ENCODE peak calls at places on chromosome 6, in eight cellular contexts. One of them, this sample, is unnamed.

GRCh38 chr6:91539451-91539850 is 952.6 kb upstream of the MAP3K7 start:
- DNase-seq in NCI-H146: no peak
- DNase-seq in activated naive CD8-positive, alpha-beta T cell treated with anti-CD3 and anti-CD28 coated beads, Interleukin-2, amount 50 U/mL, for 24 hours: no peak
- DNase-seq in H7: no peak
- DNase-seq in M059J: no peak
- DNase-seq in tibial artery: no peak
- DNase-seq in T-helper 1 cell: no peak
- DNase-seq in head of caudate nucleus: no peak
- DNase-seq in this sample: no peak

GRCh38 chr6:89828988-89829590 is 591 bp upstream of the CASP8AP2 start:
- DNase-seq in NCI-H146: peak; percentile 78
- DNase-seq in activated naive CD8-positive, alpha-beta T cell treated with anti-CD3 and anti-CD28 coated beads, Interleukin-2, amount 50 U/mL, for 24 hours: peak; percentile 9
- DNase-seq in H7: peak; percentile 57
- DNase-seq in M059J: no peak
- DNase-seq in tibial artery: no peak
- DNase-seq in T-helper 1 cell: no peak
- DNase-seq in head of caudate nucleus: no peak
- DNase-seq in this sample: no peak

GRCh38 chr6:134421496-134421895 is 103.6 kb upstream of the SGK1 start:
- DNase-seq in NCI-H146: no peak
- DNase-seq in activated naive CD8-positive, alpha-beta T cell treated with anti-CD3 and anti-CD28 coated beads, Interleukin-2, amount 50 U/mL, for 24 hours: no peak
- DNase-seq in H7: no peak
- DNase-seq in M059J: peak; percentile 65
- DNase-seq in tibial artery: no peak
- DNase-seq in T-helper 1 cell: no peak
- DNase-seq in head of caudate nucleus: no peak
- DNase-seq in this sample: no peak

GRCh38 chr6:30917487-30917886 is 3.4 kb downstream of the VARS2 start:
- DNase-seq in NCI-H146: no peak
- DNase-seq in activated naive CD8-positive, alpha-beta T cell treated with anti-CD3 and anti-CD28 coated beads, Interleukin-2, amount 50 U/mL, for 24 hours: no peak
- DNase-seq in H7: no peak
- DNase-seq in M059J: no peak
- DNase-seq in tibial artery: no peak
- DNase-seq in T-helper 1 cell: no peak
- DNase-seq in head of caudate nucleus: no peak
- DNase-seq in this sample: no peak

GRCh38 chr6:166637001-166637400 is 9.9 kb upstream of the RPS6KA2 start:
- DNase-seq in NCI-H146: no peak
- DNase-seq in activated naive CD8-positive, alpha-beta T cell treated with anti-CD3 and anti-CD28 coated beads, Interleukin-2, amount 50 U/mL, for 24 hours: no peak
- DNase-seq in H7: no peak
- DNase-seq in M059J: no peak
- DNase-seq in tibial artery: no peak
- DNase-seq in T-helper 1 cell: no peak
- DNase-seq in head of caudate nucleus: no peak
- DNase-seq in this sample: no peak

GRCh38 chr6:43671011-43671800 is 16.4 kb downstream of the MRPS18A start:
- DNase-seq in NCI-H146: no peak
- DNase-seq in activated naive CD8-positive, alpha-beta T cell treated with anti-CD3 and anti-CD28 coated beads, Interleukin-2, amount 50 U/mL, for 24 hours: no peak
- DNase-seq in H7: no peak
- DNase-seq in M059J: no peak
- DNase-seq in tibial artery: no peak
- DNase-seq in T-helper 1 cell: no peak
- DNase-seq in head of caudate nucleus: no peak
- DNase-seq in this sample: no peak

GRCh38 chr6:115882174-115882573 is 178.5 kb downstream of the FRK start:
- DNase-seq in NCI-H146: peak; percentile 54
- DNase-seq in activated naive CD8-positive, alpha-beta T cell treated with anti-CD3 and anti-CD28 coated beads, Interleukin-2, amount 50 U/mL, for 24 hours: no peak
- DNase-seq in H7: no peak
- DNase-seq in M059J: peak; percentile 6
- DNase-seq in tibial artery: no peak
- DNase-seq in T-helper 1 cell: no peak
- DNase-seq in head of caudate nucleus: no peak
- DNase-seq in this sample: no peak

GRCh38 chr6:108432792-108433191 is 127.9 kb upstream of the FOXO3 start:
- DNase-seq in NCI-H146: no peak
- DNase-seq in activated naive CD8-positive, alpha-beta T cell treated with anti-CD3 and anti-CD28 coated beads, Interleukin-2, amount 50 U/mL, for 24 hours: no peak
- DNase-seq in H7: no peak
- DNase-seq in M059J: peak; percentile 65
- DNase-seq in tibial artery: no peak
- DNase-seq in T-helper 1 cell: no peak
- DNase-seq in head of caudate nucleus: no peak
- DNase-seq in this sample: no peak

GRCh38 chr6:51301969-51302368 is 483.3 kb downstream of the TFAP2B start:
- DNase-seq in NCI-H146: no peak
- DNase-seq in activated naive CD8-positive, alpha-beta T cell treated with anti-CD3 and anti-CD28 coated beads, Interleukin-2, amount 50 U/mL, for 24 hours: no peak
- DNase-seq in H7: no peak
- DNase-seq in M059J: no peak
- DNase-seq in tibial artery: no peak
- DNase-seq in T-helper 1 cell: no peak
- DNase-seq in head of caudate nucleus: peak; percentile 55
- DNase-seq in this sample: no peak

GRCh38 chr6:52361347-52361944 is 505 bp upstream of the PAQR8 start:
- DNase-seq in NCI-H146: no peak
- DNase-seq in activated naive CD8-positive, alpha-beta T cell treated with anti-CD3 and anti-CD28 coated beads, Interleukin-2, amount 50 U/mL, for 24 hours: peak; percentile 17
- DNase-seq in H7: peak; percentile 30
- DNase-seq in M059J: peak; percentile 32
- DNase-seq in tibial artery: peak; percentile 65
- DNase-seq in T-helper 1 cell: no peak
- DNase-seq in head of caudate nucleus: peak; percentile 34
- DNase-seq in this sample: no peak

GRCh38 chr6:115896538-115897129 is 164.1 kb downstream of the FRK start:
- DNase-seq in NCI-H146: peak; percentile 48
- DNase-seq in activated naive CD8-positive, alpha-beta T cell treated with anti-CD3 and anti-CD28 coated beads, Interleukin-2, amount 50 U/mL, for 24 hours: no peak
- DNase-seq in H7: peak; percentile 26
- DNase-seq in M059J: peak; percentile 24
- DNase-seq in tibial artery: no peak
- DNase-seq in T-helper 1 cell: peak; percentile 3
- DNase-seq in head of caudate nucleus: peak; percentile 58
- DNase-seq in this sample: peak; percentile 55

GRCh38 chr6:29749668-29750067 is 26.4 kb downstream of the HLA-F start:
- DNase-seq in NCI-H146: no peak
- DNase-seq in activated naive CD8-positive, alpha-beta T cell treated with anti-CD3 and anti-CD28 coated beads, Interleukin-2, amount 50 U/mL, for 24 hours: no peak
- DNase-seq in H7: no peak
- DNase-seq in M059J: no peak
- DNase-seq in tibial artery: no peak
- DNase-seq in T-helper 1 cell: no peak
- DNase-seq in head of caudate nucleus: no peak
- DNase-seq in this sample: no peak

GRCh38 chr6:23218751-23219150 is 649.4 kb downstream of the HDGFL1 start:
- DNase-seq in NCI-H146: peak; percentile 97
- DNase-seq in activated naive CD8-positive, alpha-beta T cell treated with anti-CD3 and anti-CD28 coated beads, Interleukin-2, amount 50 U/mL, for 24 hours: no peak
- DNase-seq in H7: peak; percentile 24
- DNase-seq in M059J: no peak
- DNase-seq in tibial artery: no peak
- DNase-seq in T-helper 1 cell: no peak
- DNase-seq in head of caudate nucleus: peak; percentile 18
- DNase-seq in this sample: peak; percentile 65

GRCh38 chr6:684831-685636 is 7.9 kb downstream of the EXOC2 start:
- DNase-seq in NCI-H146: no peak
- DNase-seq in activated naive CD8-positive, alpha-beta T cell treated with anti-CD3 and anti-CD28 coated beads, Interleukin-2, amount 50 U/mL, for 24 hours: peak; percentile 5
- DNase-seq in H7: no peak
- DNase-seq in M059J: peak; percentile 67
- DNase-seq in tibial artery: no peak
- DNase-seq in T-helper 1 cell: peak; percentile 73
- DNase-seq in head of caudate nucleus: no peak
- DNase-seq in this sample: no peak

GRCh38 chr6:15952231-15953151 is 176.4 kb upstream of the MYLIP start:
- DNase-seq in NCI-H146: no peak
- DNase-seq in activated naive CD8-positive, alpha-beta T cell treated with anti-CD3 and anti-CD28 coated beads, Interleukin-2, amount 50 U/mL, for 24 hours: no peak
- DNase-seq in H7: no peak
- DNase-seq in M059J: no peak
- DNase-seq in tibial artery: no peak
- DNase-seq in T-helper 1 cell: no peak
- DNase-seq in head of caudate nucleus: no peak
- DNase-seq in this sample: peak; percentile 12

GRCh38 chr6:132811276-132811675 is 3.1 kb upstream of the RPS12 start:
- DNase-seq in NCI-H146: no peak
- DNase-seq in activated naive CD8-positive, alpha-beta T cell treated with anti-CD3 and anti-CD28 coated beads, Interleukin-2, amount 50 U/mL, for 24 hours: no peak
- DNase-seq in H7: no peak
- DNase-seq in M059J: peak; percentile 65
- DNase-seq in tibial artery: no peak
- DNase-seq in T-helper 1 cell: no peak
- DNase-seq in head of caudate nucleus: no peak
- DNase-seq in this sample: no peak

GRCh38 chr6:139762587-139763031 is 388.2 kb upstream of the CITED2 start:
- DNase-seq in NCI-H146: no peak
- DNase-seq in activated naive CD8-positive, alpha-beta T cell treated with anti-CD3 and anti-CD28 coated beads, Interleukin-2, amount 50 U/mL, for 24 hours: no peak
- DNase-seq in H7: no peak
- DNase-seq in M059J: peak; percentile 64
- DNase-seq in tibial artery: no peak
- DNase-seq in T-helper 1 cell: no peak
- DNase-seq in head of caudate nucleus: no peak
- DNase-seq in this sample: no peak

GRCh38 chr6:25038992-25039391 is 103.2 kb upstream of the RIPOR2 start:
- DNase-seq in NCI-H146: no peak
- DNase-seq in activated naive CD8-positive, alpha-beta T cell treated with anti-CD3 and anti-CD28 coated beads, Interleukin-2, amount 50 U/mL, for 24 hours: no peak
- DNase-seq in H7: no peak
- DNase-seq in M059J: no peak
- DNase-seq in tibial artery: no peak
- DNase-seq in T-helper 1 cell: no peak
- DNase-seq in head of caudate nucleus: no peak
- DNase-seq in this sample: no peak

GRCh38 chr6:156845447-156845846 is 68.3 kb downstream of the ARID1B start:
- DNase-seq in NCI-H146: no peak
- DNase-seq in activated naive CD8-positive, alpha-beta T cell treated with anti-CD3 and anti-CD28 coated beads, Interleukin-2, amount 50 U/mL, for 24 hours: no peak
- DNase-seq in H7: no peak
- DNase-seq in M059J: no peak
- DNase-seq in tibial artery: no peak
- DNase-seq in T-helper 1 cell: no peak
- DNase-seq in head of caudate nucleus: no peak
- DNase-seq in this sample: no peak

GRCh38 chr6:3119040-3119723 is 671 bp downstream of the BPHL start:
- DNase-seq in NCI-H146: peak; percentile 71
- DNase-seq in activated naive CD8-positive, alpha-beta T cell treated with anti-CD3 and anti-CD28 coated beads, Interleukin-2, amount 50 U/mL, for 24 hours: no peak
- DNase-seq in H7: no peak
- DNase-seq in M059J: peak; percentile 54
- DNase-seq in tibial artery: no peak
- DNase-seq in T-helper 1 cell: no peak
- DNase-seq in head of caudate nucleus: no peak
- DNase-seq in this sample: no peak

GRCh38 chr6:111724505-111724904 is 118.8 kb upstream of the TRAF3IP2 start:
- DNase-seq in NCI-H146: no peak
- DNase-seq in activated naive CD8-positive, alpha-beta T cell treated with anti-CD3 and anti-CD28 coated beads, Interleukin-2, amount 50 U/mL, for 24 hours: no peak
- DNase-seq in H7: no peak
- DNase-seq in M059J: no peak
- DNase-seq in tibial artery: no peak
- DNase-seq in T-helper 1 cell: peak; percentile 58
- DNase-seq in head of caudate nucleus: no peak
- DNase-seq in this sample: no peak

GRCh38 chr6:41464481-41464880 is 81.7 kb upstream of the FOXP4 start:
- DNase-seq in NCI-H146: no peak
- DNase-seq in activated naive CD8-positive, alpha-beta T cell treated with anti-CD3 and anti-CD28 coated beads, Interleukin-2, amount 50 U/mL, for 24 hours: no peak
- DNase-seq in H7: peak; percentile 7
- DNase-seq in M059J: peak; percentile 51
- DNase-seq in tibial artery: no peak
- DNase-seq in T-helper 1 cell: no peak
- DNase-seq in head of caudate nucleus: no peak
- DNase-seq in this sample: no peak

GRCh38 chr6:41222045-41222444 is 6.1 kb upstream of the TREML4 start:
- DNase-seq in NCI-H146: no peak
- DNase-seq in activated naive CD8-positive, alpha-beta T cell treated with anti-CD3 and anti-CD28 coated beads, Interleukin-2, amount 50 U/mL, for 24 hours: no peak
- DNase-seq in H7: no peak
- DNase-seq in M059J: no peak
- DNase-seq in tibial artery: no peak
- DNase-seq in T-helper 1 cell: no peak
- DNase-seq in head of caudate nucleus: no peak
- DNase-seq in this sample: no peak

This sample was measured in retina.